ENCODE peak calls at places on chromosome 22, in seven cellular contexts. One of them, this sample, is unnamed.

GRCh38 chr22:49646876-49647275 is 180.8 kb downstream of the BRD1 start:
- DNase-seq in ovary: no peak
- DNase-seq in body of pancreas: no peak
- DNase-seq in lower leg skin: no peak
- DNase-seq in breast epithelium: no peak
- DNase-seq in H1: no peak
- DNase-seq in IMR-90: no peak
- DNase-seq in this sample: no peak

GRCh38 chr22:48925450-48925849 is 902.2 kb downstream of the BRD1 start:
- DNase-seq in H1: no peak
- DNase-seq in IMR-90: no peak
- DNase-seq in lower leg skin: no peak
- DNase-seq in breast epithelium: no peak
- DNase-seq in ovary: no peak
- DNase-seq in body of pancreas: no peak
- DNase-seq in this sample: no peak

GRCh38 chr22:26617251-26618199 is at the start of gene CRYBB1:
- DNase-seq in breast epithelium: no peak
- DNase-seq in body of pancreas: no peak
- DNase-seq in IMR-90: peak
- DNase-seq in lower leg skin: no peak
- DNase-seq in H1: peak
- DNase-seq in ovary: no peak
- DNase-seq in this sample: no peak

GRCh38 chr22:42933783-42934144 is 76.7 kb upstream of the ARFGAP3 start:
- DNase-seq in breast epithelium: no peak
- DNase-seq in H1: no peak
- DNase-seq in ovary: no peak
- DNase-seq in body of pancreas: no peak
- DNase-seq in IMR-90: peak
- DNase-seq in lower leg skin: no peak
- DNase-seq in this sample: no peak

GRCh38 chr22:44360686-44361381 is 48.1 kb upstream of the SHISAL1 start:
- DNase-seq in body of pancreas: no peak
- DNase-seq in IMR-90: peak
- DNase-seq in lower leg skin: no peak
- DNase-seq in H1: no peak
- DNase-seq in ovary: peak
- DNase-seq in breast epithelium: peak
- DNase-seq in this sample: no peak

GRCh38 chr22:35519306-35520000 is 21.2 kb upstream of the RASD2 start:
- DNase-seq in breast epithelium: no peak
- DNase-seq in IMR-90: no peak
- DNase-seq in H1: no peak
- DNase-seq in body of pancreas: no peak
- DNase-seq in lower leg skin: no peak
- DNase-seq in ovary: no peak
- DNase-seq in this sample: no peak

GRCh38 chr22:32905400-32905799 is 103.9 kb downstream of the TIMP3 start:
- DNase-seq in ovary: no peak
- DNase-seq in H1: no peak
- DNase-seq in body of pancreas: no peak
- DNase-seq in breast epithelium: no peak
- DNase-seq in lower leg skin: no peak
- DNase-seq in IMR-90: no peak
- DNase-seq in this sample: no peak

GRCh38 chr22:42924436-42924835 is 67.4 kb upstream of the ARFGAP3 start:
- DNase-seq in breast epithelium: no peak
- DNase-seq in body of pancreas: no peak
- DNase-seq in IMR-90: no peak
- DNase-seq in lower leg skin: no peak
- DNase-seq in ovary: no peak
- DNase-seq in H1: no peak
- DNase-seq in this sample: no peak

GRCh38 chr22:48310740-48311139 is 1516.9 kb downstream of the BRD1 start:
- DNase-seq in H1: no peak
- DNase-seq in IMR-90: no peak
- DNase-seq in ovary: no peak
- DNase-seq in breast epithelium: no peak
- DNase-seq in body of pancreas: no peak
- DNase-seq in lower leg skin: no peak
- DNase-seq in this sample: no peak

GRCh38 chr22:40533712-40534378 is 102.7 kb downstream of the MRTFA start:
- DNase-seq in IMR-90: peak
- DNase-seq in lower leg skin: no peak
- DNase-seq in H1: no peak
- DNase-seq in body of pancreas: no peak
- DNase-seq in breast epithelium: no peak
- DNase-seq in ovary: no peak
- DNase-seq in this sample: no peak

GRCh38 chr22:46738961-46739870 is 1.2 kb upstream of the CERK start:
- DNase-seq in H1: peak
- DNase-seq in breast epithelium: no peak
- DNase-seq in body of pancreas: peak
- DNase-seq in IMR-90: peak
- DNase-seq in ovary: no peak
- DNase-seq in lower leg skin: peak
- DNase-seq in this sample: no peak
- TF ChIP-seq POLR2A in H1: no peak
- TF ChIP-seq POLR2A in breast epithelium: no peak
- TF ChIP-seq POLR2A in body of pancreas: peak
- TF ChIP-seq POLR2A in IMR-90: no peak
- TF ChIP-seq POLR2A in ovary: no peak
- TF ChIP-seq POLR2A in lower leg skin: no peak
- TF ChIP-seq POLR2A in this sample: no peak

GRCh38 chr22:39503590-39503989 is 1.5 kb downstream of the MIEF1 start:
- DNase-seq in breast epithelium: no peak
- DNase-seq in body of pancreas: no peak
- DNase-seq in ovary: no peak
- DNase-seq in H1: no peak
- DNase-seq in IMR-90: no peak
- DNase-seq in lower leg skin: no peak
- DNase-seq in this sample: no peak

GRCh38 chr22:39504071-39504470 is 2.0 kb downstream of the MIEF1 start:
- DNase-seq in IMR-90: no peak
- DNase-seq in body of pancreas: no peak
- DNase-seq in breast epithelium: no peak
- DNase-seq in lower leg skin: no peak
- DNase-seq in ovary: no peak
- DNase-seq in H1: no peak
- DNase-seq in this sample: no peak

GRCh38 chr22:39501644-39502108 is 414 bp upstream of the MIEF1 start:
- DNase-seq in body of pancreas: no peak
- DNase-seq in IMR-90: no peak
- DNase-seq in breast epithelium: no peak
- DNase-seq in lower leg skin: no peak
- DNase-seq in ovary: no peak
- DNase-seq in H1: no peak
- DNase-seq in this sample: no peak

GRCh38 chr22:39502789-39503464 is 837 bp downstream of the MIEF1 start:
- DNase-seq in breast epithelium: no peak
- DNase-seq in IMR-90: peak
- DNase-seq in body of pancreas: no peak
- DNase-seq in H1: no peak
- DNase-seq in ovary: no peak
- DNase-seq in lower leg skin: no peak
- DNase-seq in this sample: no peak

GRCh38 chr22:39502109-39502788 is at the start of gene MIEF1:
- DNase-seq in lower leg skin: peak
- DNase-seq in body of pancreas: peak
- DNase-seq in breast epithelium: peak
- DNase-seq in H1: peak
- DNase-seq in ovary: peak
- DNase-seq in IMR-90: peak
- DNase-seq in this sample: no peak
- TF ChIP-seq POLR2A in lower leg skin: no peak
- TF ChIP-seq POLR2A in body of pancreas: peak
- TF ChIP-seq POLR2A in breast epithelium: peak
- TF ChIP-seq POLR2A in H1: no peak
- TF ChIP-seq POLR2A in ovary: peak
- TF ChIP-seq POLR2A in IMR-90: no peak
- TF ChIP-seq POLR2A in this sample: no peak

GRCh38 chr22:41800348-41801146 is at the start of gene CCDC134:
- DNase-seq in body of pancreas: peak
- DNase-seq in ovary: peak
- DNase-seq in breast epithelium: peak
- DNase-seq in H1: peak
- DNase-seq in IMR-90: peak
- DNase-seq in lower leg skin: peak
- DNase-seq in this sample: no peak
- TF ChIP-seq POLR2A in body of pancreas: peak
- TF ChIP-seq POLR2A in ovary: peak
- TF ChIP-seq POLR2A in breast epithelium: peak
- TF ChIP-seq POLR2A in H1: peak
- TF ChIP-seq POLR2A in IMR-90: peak
- TF ChIP-seq POLR2A in lower leg skin: no peak
- TF ChIP-seq POLR2A in this sample: no peak

GRCh38 chr22:36759481-36760159 is 16.3 kb downstream of the IFT27 start:
- DNase-seq in H1: no peak
- DNase-seq in ovary: no peak
- DNase-seq in lower leg skin: no peak
- DNase-seq in body of pancreas: no peak
- DNase-seq in breast epithelium: peak
- DNase-seq in IMR-90: no peak
- DNase-seq in this sample: no peak

GRCh38 chr22:36762687-36763260 is 13.1 kb downstream of the IFT27 start:
- DNase-seq in body of pancreas: no peak
- DNase-seq in IMR-90: peak
- DNase-seq in ovary: no peak
- DNase-seq in lower leg skin: no peak
- DNase-seq in H1: no peak
- DNase-seq in breast epithelium: peak
- DNase-seq in this sample: no peak

GRCh38 chr22:36760716-36761115 is 15.2 kb downstream of the IFT27 start:
- DNase-seq in body of pancreas: peak
- DNase-seq in lower leg skin: no peak
- DNase-seq in H1: no peak
- DNase-seq in ovary: no peak
- DNase-seq in IMR-90: no peak
- DNase-seq in breast epithelium: peak
- DNase-seq in this sample: peak

GRCh38 chr22:36763576-36763975 is 12.3 kb downstream of the IFT27 start:
- DNase-seq in H1: no peak
- DNase-seq in lower leg skin: no peak
- DNase-seq in breast epithelium: peak
- DNase-seq in body of pancreas: no peak
- DNase-seq in ovary: no peak
- DNase-seq in IMR-90: no peak
- DNase-seq in this sample: no peak

DNA sequence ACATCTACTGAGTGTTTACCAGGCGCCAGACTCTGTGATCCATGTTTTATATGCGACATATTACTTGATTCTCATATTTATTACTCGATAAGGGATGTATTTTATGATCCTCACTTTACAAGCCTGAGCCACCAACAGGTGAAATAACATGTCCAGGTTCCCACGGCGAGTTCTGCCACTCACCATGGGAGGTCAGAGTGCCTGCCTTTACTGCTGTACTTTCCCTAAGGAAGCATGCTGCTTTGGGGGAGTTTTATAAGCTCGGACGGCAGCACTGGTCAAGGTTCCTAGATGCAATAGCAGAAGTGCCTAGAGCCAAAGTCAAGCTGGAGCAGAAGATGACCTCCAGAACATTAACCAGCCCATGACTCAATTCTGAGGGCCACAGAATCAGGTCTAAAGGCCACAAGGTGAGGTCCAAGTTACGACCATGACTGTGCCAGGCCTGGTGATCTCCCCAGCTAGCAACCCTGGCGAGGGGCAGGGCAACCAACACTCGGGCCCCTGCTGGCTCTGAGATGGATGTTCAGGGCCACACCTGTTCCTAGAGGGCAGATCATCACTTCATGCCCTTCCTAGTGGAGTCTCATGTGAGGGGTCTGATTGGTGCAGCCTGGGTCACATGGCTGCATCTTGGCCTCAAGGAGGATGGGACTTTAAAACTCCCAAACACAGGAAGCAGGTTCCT is 14.2 kb downstream of the IFT27 start:
- DNase-seq in IMR-90: no peak
- DNase-seq in breast epithelium: peak
- DNase-seq in ovary: no peak
- DNase-seq in H1: no peak
- DNase-seq in body of pancreas: peak
- DNase-seq in lower leg skin: no peak
- DNase-seq in this sample: peak
- TF ChIP-seq POLR2A in IMR-90: no peak
- TF ChIP-seq POLR2A in breast epithelium: no peak
- TF ChIP-seq POLR2A in ovary: no peak
- TF ChIP-seq POLR2A in H1: no peak
- TF ChIP-seq POLR2A in body of pancreas: no peak
- TF ChIP-seq POLR2A in lower leg skin: no peak
- TF ChIP-seq POLR2A in this sample: no peak

GRCh38 chr22:29480262-29480511 is 169 bp downstream of the NEFH start:
- DNase-seq in ovary: no peak
- DNase-seq in H1: no peak
- DNase-seq in IMR-90: no peak
- DNase-seq in body of pancreas: no peak
- DNase-seq in breast epithelium: no peak
- DNase-seq in lower leg skin: no peak
- DNase-seq in this sample: no peak
- TF ChIP-seq POLR2A in ovary: no peak
- TF ChIP-seq POLR2A in H1: no peak
- TF ChIP-seq POLR2A in IMR-90: no peak
- TF ChIP-seq POLR2A in body of pancreas: no peak
- TF ChIP-seq POLR2A in breast epithelium: no peak
- TF ChIP-seq POLR2A in lower leg skin: no peak
- TF ChIP-seq POLR2A in this sample: no peak

GRCh38 chr22:47152938-47153337 is 390.5 kb downstream of the TBC1D22A start:
- DNase-seq in breast epithelium: no peak
- DNase-seq in lower leg skin: no peak
- DNase-seq in ovary: no peak
- DNase-seq in H1: no peak
- DNase-seq in body of pancreas: no peak
- DNase-seq in IMR-90: peak
- DNase-seq in this sample: no peak
- TF ChIP-seq POLR2A in breast epithelium: no peak
- TF ChIP-seq POLR2A in lower leg skin: no peak
- TF ChIP-seq POLR2A in ovary: no peak
- TF ChIP-seq POLR2A in H1: no peak
- TF ChIP-seq POLR2A in body of pancreas: no peak
- TF ChIP-seq POLR2A in IMR-90: no peak
- TF ChIP-seq POLR2A in this sample: no peak